ENCODE peak calls at places on chromosomes 16 and 17, in eight cellular contexts. K, F, U, Q, W, E, M and G are unnamed samples.

GRCh38 chr17:28747046-28747691 is 3.4 kb downstream of the TRAF4 start:
- DNase-seq in K (no peak), Q (no peak), E (no peak), U (no peak), M (no peak), W (no peak), F (no peak), G (no peak)

GRCh38 chr17:40859536-40859935 is 7.5 kb downstream of the KRT12 start:
- DNase-seq in M (no peak), W (no peak), Q (no peak), E (no peak), K (no peak), U (no peak), F (no peak), G (no peak)

GRCh38 chr17:76478097-76478496 is 10.7 kb downstream of the AANAT start:
- DNase-seq in U (no peak), W (no peak), M (no peak), F (no peak), K (no peak), E (no peak), Q (no peak), G (no peak)

GRCh38 chr16:79707867-79708266 is 107.3 kb upstream of the MAF start:
- DNase-seq in W (no peak), K (peak), Q (no peak), M (no peak), U (peak), E (no peak), F (no peak), G (peak)

GRCh38 chr17:1865252-1866037 is 35.6 kb downstream of the RPA1 start:
- DNase-seq in F (no peak), U (no peak), Q (peak), M (no peak), K (peak), E (peak), W (peak), G (no peak)

GRCh38 chr16:19008770-19009169 is 25.0 kb downstream of the TMC7 start:
- DNase-seq in U (no peak), Q (no peak), W (no peak), K (peak), F (no peak), E (no peak), M (peak), G (peak)

GRCh38 chr17:77601054-77601979 is 357.2 kb upstream of the TNRC6C start:
- DNase-seq in M (no peak), K (no peak), U (no peak), F (no peak), W (peak), E (no peak), Q (no peak), G (no peak)

GRCh38 chr16:53925011-53925410 is 221.1 kb downstream of the FTO start:
- DNase-seq in K (no peak), U (no peak), Q (no peak), M (no peak), E (no peak), W (no peak), F (no peak), G (no peak)

GRCh38 chr17:8837438-8838075 is 29.9 kb downstream of the PIK3R6 start:
- DNase-seq in M (no peak), K (no peak), U (no peak), E (no peak), W (no peak), Q (no peak), F (no peak), G (no peak)

GRCh38 chr17:3710951-3711383 is 12.7 kb upstream of the HASPIN start:
- DNase-seq in W (peak), M (no peak), E (peak), F (no peak), Q (peak), K (peak), U (no peak), G (no peak)

GRCh38 chr17:63425478-63425877 is 20.6 kb downstream of the CYB561 start:
- DNase-seq in E (peak), W (peak), M (peak), U (peak), F (peak), Q (peak), K (peak), G (peak)

GRCh38 chr16:1037023-1037933 is 35.3 kb upstream of the SSTR5 start:
- DNase-seq in K (peak), W (no peak), Q (no peak), U (no peak), F (no peak), M (no peak), E (no peak), G (no peak)

GRCh38 chr16:66653581-66654350 is 42.8 kb downstream of the CMTM4 start:
- DNase-seq in M (no peak), U (no peak), E (no peak), Q (no peak), W (no peak), K (no peak), F (no peak), G (no peak)

GRCh38 chr16:28562199-28562598 is 8.5 kb downstream of the SGF29 start:
- DNase-seq in K (no peak), Q (no peak), M (no peak), U (no peak), E (no peak), F (no peak), W (no peak), G (no peak)

GRCh38 chr16:4847774-4848587 is 700 bp downstream of the UBN1 start:
- DNase-seq in E (peak), Q (peak), F (peak), W (peak), U (peak), M (peak), K (peak), G (peak)

GRCh38 chr17:4953461-4953961 is 2.6 kb downstream of the ENO3 start:
- DNase-seq in U (no peak), M (peak), F (no peak), E (no peak), K (peak), Q (no peak), W (no peak), G (no peak)

GRCh38 chr16:57735755-57736418 is at the start of gene KATNB1:
- DNase-seq in Q (no peak), K (no peak), E (no peak), F (no peak), W (no peak), M (no peak), U (no peak), G (no peak)

GRCh38 chr16:81810894-81811538 is 31.9 kb downstream of the PLCG2 start:
- DNase-seq in W (peak), Q (peak), K (no peak), F (no peak), M (no peak), E (no peak), U (no peak), G (no peak)

GRCh38 chr17:61431594-61432311 is 20.5 kb upstream of the TBX4 start:
- DNase-seq in M (no peak), K (peak), U (no peak), W (no peak), E (no peak), Q (no peak), F (no peak), G (no peak)

GRCh38 chr16:85395207-85395912 is 217.8 kb upstream of the GSE1 start:
- DNase-seq in Q (peak), U (peak), W (peak), F (no peak), M (peak), K (peak), E (peak), G (peak)

GRCh38 chr17:39221572-39221971 is 4.2 kb downstream of the STAC2 start:
- DNase-seq in U (no peak), F (no peak), W (no peak), E (no peak), Q (no peak), M (no peak), K (no peak), G (no peak)

GRCh38 chr16:4884972-4885874 is 37.9 kb downstream of the UBN1 start:
- DNase-seq in U (no peak), E (no peak), M (no peak), F (no peak), K (no peak), Q (no peak), W (no peak), G (no peak)

GRCh38 chr16:27434141-27435051 is 32.4 kb downstream of the IL21R start:
- DNase-seq in U (no peak), W (no peak), F (no peak), K (no peak), E (no peak), M (no peak), Q (peak), G (no peak)

GRCh38 chr16:745739-746138 is 4.9 kb upstream of the CIAO3 start:
- DNase-seq in F (peak), U (no peak), M (no peak), Q (no peak), W (peak), K (no peak), E (no peak), G (no peak)

GRCh38 chr17:77286641-77287431 is 146.1 kb downstream of the SEC14L1 start:
- DNase-seq in Q (no peak), M (no peak), U (no peak), K (peak), E (no peak), W (no peak), F (no peak), G (no peak)

GRCh38 chr16:85428168-85428898 is 184.8 kb upstream of the GSE1 start:
- DNase-seq in W (peak), Q (peak), E (peak), M (no peak), U (no peak), F (peak), K (no peak), G (no peak)

GRCh38 chr17:16301963-16302855 is 51.1 kb downstream of the CENPV start:
- DNase-seq in F (no peak), M (no peak), K (peak), W (no peak), U (no peak), E (no peak), Q (no peak), G (no peak)

GRCh38 chr17:16302856-16303255 is 50.4 kb downstream of the CENPV start:
- DNase-seq in K (no peak), W (no peak), F (no peak), U (no peak), M (no peak), E (no peak), Q (no peak), G (no peak)

GRCh38 chr17:16300554-16300953 is 52.7 kb downstream of the CENPV start:
- DNase-seq in F (no peak), M (no peak), W (peak), E (no peak), K (peak), U (no peak), Q (no peak), G (no peak)

GRCh38 chr17:16304832-16305231 is 48.4 kb downstream of the CENPV start:
- DNase-seq in U (no peak), E (peak), W (no peak), Q (no peak), K (peak), F (no peak), M (no peak), G (no peak)
- TF ChIP-seq CTCF in U (no peak), E (peak), W (peak), Q (peak), K (peak), F (peak), M (peak), G (peak)

GRCh38 chr16:24758373-24758772 is 28.9 kb downstream of the TNRC6A start:
- DNase-seq in K (peak), M (no peak), Q (no peak), F (no peak), U (no peak), E (no peak), W (no peak), G (no peak)
- TF ChIP-seq CTCF in K (no peak), M (no peak), Q (no peak), F (no peak), U (no peak), E (no peak), W (no peak), G (no peak)

DNA sequence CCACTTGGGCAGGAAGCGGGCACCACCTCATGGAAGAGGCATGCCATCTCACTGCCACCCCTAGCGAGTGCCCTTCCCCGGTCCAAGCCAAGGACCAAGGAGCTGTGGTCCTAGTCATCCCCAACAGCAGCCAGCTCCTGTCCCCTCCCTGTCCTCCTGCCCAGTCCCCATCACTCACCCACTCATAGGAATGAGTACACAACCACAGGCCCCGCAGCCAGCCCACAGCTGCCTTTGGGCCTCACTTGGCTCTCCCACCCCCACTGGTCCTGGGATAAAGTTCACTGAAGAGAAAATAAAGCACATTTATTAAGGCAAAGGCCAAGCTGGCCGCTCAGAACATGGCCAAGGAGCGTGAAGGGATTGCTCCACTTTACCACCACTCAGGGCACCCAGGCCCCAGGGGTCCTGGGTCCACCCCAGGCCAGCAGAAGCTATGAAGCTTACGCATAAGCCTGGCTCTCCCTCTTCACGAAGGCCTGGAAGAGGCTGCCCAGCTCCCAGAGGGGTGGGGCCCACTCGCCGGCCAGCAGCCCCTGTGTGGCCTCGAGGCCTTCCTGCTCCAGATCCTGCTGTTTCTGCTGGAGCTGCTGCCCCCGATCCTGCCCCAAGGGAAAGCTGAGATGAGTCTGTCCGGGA is 3.6 kb downstream of the SCRN2 start:
- DNase-seq in U (no peak), W (no peak), F (no peak), M (no peak), Q (no peak), E (no peak), K (peak), G (no peak)
- TF ChIP-seq CTCF in U (no peak), W (no peak), F (no peak), M (no peak), Q (no peak), E (no peak), K (no peak), G (no peak)

GRCh38 chr17:67862614-67863217 is 37.4 kb downstream of the BPTF start:
- DNase-seq in M (no peak), K (no peak), E (no peak), W (no peak), F (no peak), U (no peak), Q (no peak), G (no peak)
- TF ChIP-seq CTCF in M (no peak), K (peak), E (no peak), W (no peak), F (peak), U (no peak), Q (no peak), G (no peak)

DNA sequence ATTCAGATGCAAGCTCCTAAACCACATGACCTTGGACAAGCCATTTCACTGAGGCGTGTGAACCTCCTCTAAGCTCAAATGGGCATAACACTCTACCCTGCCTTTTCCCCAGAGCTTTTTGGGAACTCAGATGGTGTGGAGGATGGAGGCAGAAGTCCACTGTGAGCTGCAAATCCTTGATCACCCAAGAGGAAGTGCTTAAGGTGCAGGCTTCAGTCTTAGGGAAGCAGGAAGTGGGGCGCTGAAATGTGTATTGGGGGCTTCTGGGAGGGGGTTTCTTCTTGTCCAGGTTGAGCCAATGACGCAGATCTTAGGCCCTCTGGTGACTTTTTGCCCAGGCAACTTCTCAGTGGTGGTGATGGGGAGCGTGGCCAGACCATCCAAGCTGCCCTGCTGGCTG is 12.9 kb downstream of the CIITA start:
- DNase-seq in F (no peak), M (no peak), W (no peak), E (no peak), K (no peak), U (no peak), Q (peak), G (no peak)
- TF ChIP-seq CTCF in F (no peak), M (no peak), W (no peak), E (no peak), K (no peak), U (no peak), Q (no peak), G (no peak)

DNA sequence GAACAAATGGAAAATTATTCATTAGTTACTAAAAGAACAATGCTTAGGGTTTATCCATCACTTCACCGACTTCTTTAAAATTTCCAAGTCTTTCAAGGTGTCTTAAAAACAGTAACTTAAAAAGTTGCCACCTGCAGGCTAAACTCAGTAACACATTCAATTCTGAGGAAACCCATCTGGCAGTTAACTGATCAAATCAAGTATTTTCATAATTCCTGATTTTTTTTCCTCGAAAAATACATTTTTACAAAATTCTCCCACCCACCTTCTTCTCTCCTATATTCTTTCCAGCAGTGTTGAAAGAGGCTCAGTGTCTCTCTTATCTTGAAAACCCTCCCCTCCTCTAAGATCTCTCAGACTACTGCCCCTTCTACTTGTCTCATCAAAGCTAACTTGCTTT is 29.9 kb downstream of the PARN start:
- DNase-seq in E (no peak), M (no peak), W (no peak), Q (no peak), F (no peak), K (peak), U (no peak), G (peak)
- TF ChIP-seq CTCF in E (peak), M (peak), W (peak), Q (peak), F (peak), K (peak), U (no peak), G (peak)

GRCh38 chr17:57918017-57918895 is 37.0 kb downstream of the CUEDC1 start:
- DNase-seq in M (no peak), Q (no peak), E (no peak), K (peak), U (no peak), W (no peak), F (no peak), G (no peak)
- TF ChIP-seq CTCF in M (no peak), Q (no peak), E (no peak), K (no peak), U (no peak), W (no peak), F (no peak), G (no peak)

GRCh38 chr17:45108595-45109521 is 23.5 kb downstream of the PLCD3 start:
- DNase-seq in U (no peak), W (no peak), K (no peak), F (no peak), E (no peak), M (no peak), Q (no peak), G (no peak)
- TF ChIP-seq CTCF in U (no peak), W (no peak), K (peak), F (no peak), E (no peak), M (no peak), Q (no peak), G (no peak)

DNA sequence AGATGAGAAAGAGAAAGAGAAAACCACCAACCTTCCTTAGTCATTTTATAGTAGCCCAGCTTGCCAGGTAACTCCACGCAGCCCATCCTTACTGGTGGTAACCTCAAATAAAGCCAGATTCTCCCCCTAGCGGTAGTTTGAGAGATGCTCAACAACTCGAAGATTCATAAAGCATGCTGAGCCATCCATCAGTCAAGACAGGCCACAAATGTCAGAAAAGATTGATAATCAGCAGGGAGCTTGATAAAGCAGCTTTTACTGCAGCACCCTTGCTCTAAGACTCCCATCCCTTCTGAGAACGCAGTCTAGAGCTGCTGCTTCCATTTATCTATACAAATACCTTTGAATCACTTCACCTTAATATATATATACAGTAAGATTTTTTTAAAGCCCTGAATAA is 451.5 kb upstream of the HSBP1 start:
- DNase-seq in Q (no peak), F (peak), K (peak), E (no peak), M (peak), W (peak), U (no peak), G (peak)
- TF ChIP-seq CTCF in Q (peak), F (peak), K (peak), E (peak), M (peak), W (peak), U (no peak), G (peak)

GRCh38 chr16:87675111-87675510 is 72.8 kb downstream of the JPH3 start:
- DNase-seq in F (no peak), W (no peak), U (no peak), Q (no peak), E (no peak), K (no peak), M (no peak), G (no peak)
- TF ChIP-seq CTCF in F (no peak), W (no peak), U (no peak), Q (no peak), E (no peak), K (no peak), M (no peak), G (no peak)